ENCODE peak calls at places on chromosomes 3 and 15, in seven cellular contexts. One of them, this sample, is unnamed.

GRCh38 chr15:52094811-52095584 is 17.6 kb downstream of the BCL2L10 start:
- DNase-seq in stimulated activated CD4-positive, alpha-beta T cell treated with anti-CD3 and anti-CD28 coated beads, Interleukin-1b, Interleukin-23, amount 100 ng/mL, for 24 hours: no peak
- DNase-seq in NCI-H2081: no peak
- DNase-seq in Panc1: no peak
- DNase-seq in amniotic stem cell: no peak
- DNase-seq in effector memory CD8-positive, alpha-beta T cell: no peak
- DNase-seq in stimulated activated CD8-positive, alpha-beta memory T cell treated with anti-CD3 and anti-CD28 coated beads, Interleukin-15, amount 100 ng/mL, for 4 hours: no peak
- DNase-seq in this sample: no peak

GRCh38 chr3:195543642-195544536 is 764 bp upstream of the PPP1R2 start:
- DNase-seq in stimulated activated CD4-positive, alpha-beta T cell treated with anti-CD3 and anti-CD28 coated beads, Interleukin-1b, Interleukin-23, amount 100 ng/mL, for 24 hours: no peak
- DNase-seq in stimulated activated CD8-positive, alpha-beta memory T cell treated with anti-CD3 and anti-CD28 coated beads, Interleukin-15, amount 100 ng/mL, for 4 hours: no peak
- DNase-seq in Panc1: no peak
- DNase-seq in effector memory CD8-positive, alpha-beta T cell: no peak
- DNase-seq in NCI-H2081: no peak
- DNase-seq in amniotic stem cell: no peak
- DNase-seq in this sample: peak

GRCh38 chr15:101031203-101031602 is 112.0 kb downstream of the LRRK1 start:
- DNase-seq in amniotic stem cell: no peak
- DNase-seq in Panc1: no peak
- DNase-seq in stimulated activated CD4-positive, alpha-beta T cell treated with anti-CD3 and anti-CD28 coated beads, Interleukin-1b, Interleukin-23, amount 100 ng/mL, for 24 hours: no peak
- DNase-seq in stimulated activated CD8-positive, alpha-beta memory T cell treated with anti-CD3 and anti-CD28 coated beads, Interleukin-15, amount 100 ng/mL, for 4 hours: no peak
- DNase-seq in NCI-H2081: no peak
- DNase-seq in effector memory CD8-positive, alpha-beta T cell: no peak
- DNase-seq in this sample: no peak

GRCh38 chr15:101488300-101489164 is 975 bp downstream of the PCSK6 start:
- DNase-seq in stimulated activated CD8-positive, alpha-beta memory T cell treated with anti-CD3 and anti-CD28 coated beads, Interleukin-15, amount 100 ng/mL, for 4 hours: no peak
- DNase-seq in amniotic stem cell: no peak
- DNase-seq in stimulated activated CD4-positive, alpha-beta T cell treated with anti-CD3 and anti-CD28 coated beads, Interleukin-1b, Interleukin-23, amount 100 ng/mL, for 24 hours: no peak
- DNase-seq in Panc1: no peak
- DNase-seq in NCI-H2081: no peak
- DNase-seq in effector memory CD8-positive, alpha-beta T cell: no peak
- DNase-seq in this sample: peak

GRCh38 chr3:195110647-195111321 is 160.2 kb downstream of the XXYLT1 start:
- DNase-seq in Panc1: no peak
- DNase-seq in amniotic stem cell: no peak
- DNase-seq in stimulated activated CD4-positive, alpha-beta T cell treated with anti-CD3 and anti-CD28 coated beads, Interleukin-1b, Interleukin-23, amount 100 ng/mL, for 24 hours: no peak
- DNase-seq in stimulated activated CD8-positive, alpha-beta memory T cell treated with anti-CD3 and anti-CD28 coated beads, Interleukin-15, amount 100 ng/mL, for 4 hours: no peak
- DNase-seq in NCI-H2081: no peak
- DNase-seq in effector memory CD8-positive, alpha-beta T cell: no peak
- DNase-seq in this sample: no peak

GRCh38 chr15:85501574-85501973 is 121.2 kb downstream of the AKAP13 start:
- DNase-seq in NCI-H2081: no peak
- DNase-seq in stimulated activated CD4-positive, alpha-beta T cell treated with anti-CD3 and anti-CD28 coated beads, Interleukin-1b, Interleukin-23, amount 100 ng/mL, for 24 hours: no peak
- DNase-seq in stimulated activated CD8-positive, alpha-beta memory T cell treated with anti-CD3 and anti-CD28 coated beads, Interleukin-15, amount 100 ng/mL, for 4 hours: no peak
- DNase-seq in Panc1: no peak
- DNase-seq in amniotic stem cell: no peak
- DNase-seq in effector memory CD8-positive, alpha-beta T cell: no peak
- DNase-seq in this sample: no peak

GRCh38 chr15:89857673-89858072 is 36.1 kb downstream of the AP3S2 start:
- DNase-seq in stimulated activated CD4-positive, alpha-beta T cell treated with anti-CD3 and anti-CD28 coated beads, Interleukin-1b, Interleukin-23, amount 100 ng/mL, for 24 hours: no peak
- DNase-seq in effector memory CD8-positive, alpha-beta T cell: no peak
- DNase-seq in NCI-H2081: no peak
- DNase-seq in amniotic stem cell: no peak
- DNase-seq in stimulated activated CD8-positive, alpha-beta memory T cell treated with anti-CD3 and anti-CD28 coated beads, Interleukin-15, amount 100 ng/mL, for 4 hours: no peak
- DNase-seq in Panc1: no peak
- DNase-seq in this sample: no peak

GRCh38 chr15:52324109-52324508 is 28.5 kb upstream of the MYO5C start:
- DNase-seq in amniotic stem cell: no peak
- DNase-seq in Panc1: no peak
- DNase-seq in effector memory CD8-positive, alpha-beta T cell: no peak
- DNase-seq in NCI-H2081: no peak
- DNase-seq in stimulated activated CD8-positive, alpha-beta memory T cell treated with anti-CD3 and anti-CD28 coated beads, Interleukin-15, amount 100 ng/mL, for 4 hours: no peak
- DNase-seq in stimulated activated CD4-positive, alpha-beta T cell treated with anti-CD3 and anti-CD28 coated beads, Interleukin-1b, Interleukin-23, amount 100 ng/mL, for 24 hours: no peak
- DNase-seq in this sample: no peak

GRCh38 chr15:85616549-85616948 is 178.2 kb downstream of the KLHL25 start:
- DNase-seq in stimulated activated CD8-positive, alpha-beta memory T cell treated with anti-CD3 and anti-CD28 coated beads, Interleukin-15, amount 100 ng/mL, for 4 hours: no peak
- DNase-seq in NCI-H2081: no peak
- DNase-seq in stimulated activated CD4-positive, alpha-beta T cell treated with anti-CD3 and anti-CD28 coated beads, Interleukin-1b, Interleukin-23, amount 100 ng/mL, for 24 hours: no peak
- DNase-seq in effector memory CD8-positive, alpha-beta T cell: no peak
- DNase-seq in amniotic stem cell: no peak
- DNase-seq in Panc1: no peak
- DNase-seq in this sample: no peak

This sample was measured in NCI-H526.